ENCODE peak calls at places on chromosomes 1 and 21, in ten cellular contexts. V is T-helper 2 cell, J is neuronal stem cell, O is NCI-H345, A is fibroblast of gingiva, Z is NCI-H510A, R is psoas muscle, T is lower leg skin, M is kidney tubule cell, U is IMR-90. W is an unnamed sample.

GRCh38 chr1:107139833-107140702 is 771 bp upstream of the NTNG1 start:
- DNase-seq in Z (no peak), V (no peak), T (peak), O (no peak), R (peak), M (peak), U (peak), J (peak), A (peak), W (no peak)

GRCh38 chr1:93436496-93436895 is 11.4 kb upstream of the FNBP1L start:
- DNase-seq in T (no peak), R (no peak), M (no peak), U (no peak), V (no peak), J (no peak), A (no peak), Z (no peak), O (no peak), W (no peak)

GRCh38 chr21:38788275-38788911 is 17.3 kb upstream of the ETS2 start:
- DNase-seq in J (no peak), T (no peak), V (no peak), Z (no peak), U (no peak), A (peak), O (no peak), M (no peak), R (no peak), W (no peak)

GRCh38 chr1:11307837-11308236 is 34.8 kb downstream of the UBIAD1 start:
- DNase-seq in T (no peak), O (no peak), Z (no peak), R (no peak), U (peak), M (peak), J (no peak), A (no peak), V (no peak), W (no peak)

GRCh38 chr21:42781981-42782722 is 97.2 kb downstream of the WDR4 start:
- DNase-seq in Z (no peak), M (no peak), A (no peak), J (no peak), U (no peak), R (no peak), T (no peak), V (no peak), O (no peak), W (no peak)

GRCh38 chr1:15803380-15803779 is 4.1 kb downstream of the UQCRHL start:
- DNase-seq in V (no peak), R (no peak), O (peak), A (no peak), J (no peak), M (no peak), U (peak), T (no peak), Z (no peak), W (no peak)

GRCh38 chr1:44267438-44267837 is 54.2 kb downstream of the DMAP1 start:
- DNase-seq in Z (peak), M (no peak), U (no peak), R (no peak), V (no peak), O (no peak), A (no peak), J (no peak), T (no peak), W (no peak)

GRCh38 chr1:201316556-201316955 is 33.2 kb downstream of the PKP1 start:
- DNase-seq in R (no peak), Z (no peak), O (no peak), J (no peak), U (no peak), T (no peak), A (no peak), M (no peak), V (no peak), W (no peak)

GRCh38 chr1:5747428-5748285 is 244.6 kb downstream of the NPHP4 start:
- DNase-seq in R (peak), A (no peak), T (no peak), J (no peak), Z (no peak), M (no peak), U (no peak), V (no peak), O (peak), W (no peak)

GRCh38 chr1:28126778-28127430 is 38.5 kb upstream of the EYA3 start:
- DNase-seq in M (no peak), J (no peak), A (no peak), O (no peak), V (no peak), R (no peak), Z (no peak), T (no peak), U (no peak), W (no peak)

GRCh38 chr1:46798820-46799219 is at the start of gene CYP4B1:
- DNase-seq in T (peak), J (no peak), O (no peak), Z (no peak), U (no peak), M (no peak), R (peak), V (no peak), A (no peak), W (no peak)

GRCh38 chr1:181011301-181012202 is 11.1 kb downstream of the STX6 start:
- DNase-seq in R (no peak), A (no peak), M (no peak), Z (no peak), T (no peak), J (no peak), O (no peak), U (no peak), V (no peak), W (no peak)

GRCh38 chr1:119774746-119775495 is 6.2 kb upstream of the HMGCS2 start:
- DNase-seq in M (peak), A (no peak), V (no peak), O (no peak), Z (no peak), T (no peak), J (no peak), R (no peak), U (no peak), W (no peak)

GRCh38 chr1:207152792-207153434 is 48.9 kb downstream of the C4BPA start:
- DNase-seq in U (peak), M (no peak), V (no peak), Z (no peak), J (no peak), A (no peak), O (no peak), R (no peak), T (no peak), W (no peak)

GRCh38 chr1:192609110-192610079 is 26.6 kb upstream of the RGS13 start:
- DNase-seq in T (peak), J (no peak), M (no peak), O (no peak), Z (no peak), V (peak), A (peak), R (peak), U (no peak), W (peak)

GRCh38 chr1:228405979-228406265 is 713 bp downstream of the TRIM11 start:
- DNase-seq in M (no peak), V (no peak), J (no peak), O (no peak), U (peak), A (no peak), T (no peak), Z (no peak), R (no peak), W (no peak)

GRCh38 chr21:34047835-34048234 is 25.5 kb upstream of the MRPS6 start:
- DNase-seq in M (no peak), R (no peak), O (no peak), V (no peak), J (no peak), Z (no peak), T (no peak), U (no peak), A (no peak), W (no peak)

GRCh38 chr1:15765495-15766194 is 7.0 kb downstream of the FBLIM1 start:
- DNase-seq in O (no peak), M (peak), U (peak), T (no peak), Z (no peak), R (no peak), V (no peak), J (no peak), A (peak), W (no peak)

GRCh38 chr1:78831731-78832360 is 174.7 kb downstream of the ADGRL4 start:
- DNase-seq in J (no peak), U (peak), T (no peak), O (no peak), A (peak), V (no peak), R (no peak), M (peak), Z (no peak), W (no peak)

GRCh38 chr1:223700942-223701637 is 11.2 kb upstream of the CAPN2 start:
- DNase-seq in J (no peak), O (no peak), M (peak), T (peak), Z (no peak), U (peak), A (peak), R (no peak), V (no peak), W (no peak)

GRCh38 chr1:113875714-113876113 is 4.2 kb upstream of the PTPN22 start:
- DNase-seq in V (no peak), T (no peak), O (no peak), A (no peak), J (no peak), U (no peak), Z (no peak), M (peak), R (no peak), W (no peak)

GRCh38 chr1:44946720-44947059 is 39.7 kb downstream of the EIF2B3 start:
- DNase-seq in R (no peak), O (no peak), T (no peak), A (no peak), V (no peak), U (no peak), J (no peak), M (no peak), Z (no peak), W (no peak)

GRCh38 chr1:18197299-18197698 is 89.7 kb downstream of the IGSF21 start:
- DNase-seq in V (no peak), T (no peak), Z (no peak), M (no peak), J (no peak), U (no peak), A (no peak), R (no peak), O (no peak), W (no peak)

GRCh38 chr1:84892657-84893618 is at the start of gene LPAR3:
- DNase-seq in U (no peak), A (no peak), V (no peak), O (peak), M (no peak), R (no peak), Z (peak), T (no peak), J (peak), W (no peak)

GRCh38 chr1:161261859-161262225 is 3.3 kb downstream of the PCP4L1 start:
- DNase-seq in O (no peak), T (peak), J (no peak), R (no peak), V (no peak), Z (no peak), A (no peak), M (peak), U (no peak), W (no peak)

GRCh38 chr1:206647224-206647623 is 11.9 kb downstream of the DYRK3 start:
- DNase-seq in V (no peak), A (no peak), Z (no peak), R (no peak), T (no peak), M (no peak), J (no peak), O (no peak), U (no peak), W (no peak)

GRCh38 chr1:47724427-47724999 is 272.7 kb downstream of the TRABD2B start:
- DNase-seq in R (no peak), M (no peak), V (no peak), J (no peak), Z (no peak), T (peak), O (no peak), U (no peak), A (no peak), W (no peak)

GRCh38 chr1:30382496-30382895 is 340.9 kb downstream of the MATN1 start:
- DNase-seq in O (no peak), U (no peak), R (no peak), M (no peak), A (no peak), J (no peak), Z (no peak), V (no peak), T (peak), W (no peak)

GRCh38 chr1:191256917-191257316 is 779.3 kb upstream of the BRINP3 start:
- DNase-seq in J (no peak), Z (no peak), T (no peak), U (no peak), M (no peak), V (no peak), R (no peak), A (no peak), O (no peak), W (no peak)

GRCh38 chr21:35971824-35972223 is 88.5 kb downstream of the SETD4 start:
- DNase-seq in R (no peak), Z (no peak), U (no peak), M (no peak), J (no peak), T (peak), V (no peak), A (no peak), O (no peak), W (no peak)

GRCh38 chr1:246108278-246108925 is 398.7 kb downstream of the SMYD3 start:
- DNase-seq in Z (no peak), A (no peak), O (no peak), T (no peak), R (no peak), M (no peak), U (no peak), J (no peak), V (no peak), W (no peak)

GRCh38 chr1:58739851-58740466 is 40.1 kb upstream of the MYSM1 start:
- DNase-seq in A (peak), R (no peak), J (peak), V (no peak), U (peak), M (peak), T (no peak), O (peak), Z (peak), W (no peak)

GRCh38 chr1:92544756-92545165 is 58.0 kb upstream of the GFI1 start:
- DNase-seq in O (no peak), M (no peak), U (peak), T (no peak), V (no peak), Z (no peak), J (no peak), R (no peak), A (no peak), W (no peak)

GRCh38 chr1:34354367-34354766 is 177.7 kb downstream of the C1orf94 start:
- DNase-seq in J (no peak), U (no peak), O (no peak), Z (no peak), A (no peak), M (no peak), R (no peak), V (no peak), T (no peak), W (no peak)

GRCh38 chr1:67420835-67421492 is 9.2 kb downstream of the SERBP1 start:
- DNase-seq in R (no peak), T (no peak), J (no peak), U (no peak), O (no peak), M (no peak), V (no peak), Z (no peak), A (no peak), W (no peak)

GRCh38 chr1:6854166-6854565 is 68.9 kb downstream of the CAMTA1 start:
- DNase-seq in A (peak), Z (no peak), R (no peak), U (no peak), V (no peak), O (no peak), T (no peak), J (no peak), M (no peak), W (no peak)

GRCh38 chr1:210413951-210414350 is 85.2 kb downstream of the HHAT start:
- DNase-seq in Z (no peak), J (no peak), M (peak), U (no peak), R (no peak), T (no peak), V (no peak), O (no peak), A (no peak), W (no peak)

GRCh38 chr1:168312718-168313604 is 32.3 kb downstream of the TBX19 start:
- DNase-seq in R (no peak), U (peak), J (no peak), M (peak), O (no peak), T (no peak), A (no peak), Z (no peak), V (no peak), W (no peak)

GRCh38 chr1:116508984-116509980 is 61.5 kb downstream of the CD58 start:
- DNase-seq in J (no peak), A (peak), R (no peak), M (peak), T (no peak), O (no peak), V (no peak), Z (no peak), U (peak), W (no peak)

GRCh38 chr1:28259935-28260802 is 851 bp downstream of the SESN2 start:
- DNase-seq in M (peak), R (peak), A (peak), O (peak), V (no peak), J (peak), T (peak), Z (peak), U (peak), W (peak)